ENCODE peak calls at places on chromosomes 13 and 19, in six cellular contexts. A is suprapubic skin, Z is hippocampal formation, S is iris pigment epithelial cell, Y is Daoy, O is NCI-H1436 treated with DMSO at 0.1 percent for 48 hours. Q is an unnamed sample.

GRCh38 chr19:31296741-31297390 is 52.4 kb downstream of the TSHZ3 start:
- DNase-seq in A (no peak), Z (no peak), S (no peak), Y (no peak), O (no peak), Q (no peak)

GRCh38 chr13:99658266-99658991 is 157.2 kb downstream of the TM9SF2 start:
- DNase-seq in A (peak; percentile 83), Z (peak; percentile 54), S (peak; percentile 54), Y (peak; percentile 46), O (no peak), Q (peak; percentile 63)

GRCh38 chr19:50497030-50497420 is 14.0 kb downstream of the JOSD2 start:
- DNase-seq in A (no peak), Z (no peak), S (no peak), Y (no peak), O (no peak), Q (no peak)

GRCh38 chr19:31307270-31307669 is 42.0 kb downstream of the TSHZ3 start:
- DNase-seq in A (peak; percentile 55), Z (no peak), S (no peak), Y (no peak), O (no peak), Q (no peak)

GRCh38 chr13:19155321-19155861 is 26.2 kb downstream of the TUBA3C start:
- DNase-seq in A (no peak), Z (no peak), S (no peak), Y (no peak), O (no peak), Q (no peak)

GRCh38 chr19:6278740-6279619 is 795 bp downstream of the MLLT1 start:
- DNase-seq in A (no peak), Z (no peak), S (no peak), Y (no peak), O (no peak), Q (peak; percentile 18)

GRCh38 chr13:33100876-33101275 is 84.7 kb downstream of the KL start:
- DNase-seq in A (no peak), Z (no peak), S (peak; percentile 12), Y (no peak), O (no peak), Q (no peak)

GRCh38 chr13:84479656-84480055 is 597.4 kb upstream of the SLITRK1 start:
- DNase-seq in A (no peak), Z (no peak), S (peak; percentile 40), Y (no peak), O (no peak), Q (no peak)

GRCh38 chr13:27788271-27788670 is 4.0 kb upstream of the GSX1 start:
- DNase-seq in A (no peak), Z (no peak), S (no peak), Y (no peak), O (no peak), Q (no peak)

GRCh38 chr19:39908803-39909202 is 25.6 kb downstream of the FCGBP start:
- DNase-seq in A (no peak), Z (no peak), S (no peak), Y (no peak), O (no peak), Q (no peak)

GRCh38 chr19:55600336-55601028 is 394 bp downstream of the ZNF524 start:
- DNase-seq in A (no peak), Z (peak; percentile 78), S (no peak), Y (no peak), O (peak; percentile 27), Q (no peak)

GRCh38 chr13:31896427-31896826 is 135.1 kb upstream of the FRY start:
- DNase-seq in A (no peak), Z (no peak), S (peak; percentile 77), Y (peak; percentile 46), O (no peak), Q (no peak)

GRCh38 chr13:93248627-93249047 is 22.0 kb downstream of the GPC6 start:
- DNase-seq in A (no peak), Z (no peak), S (peak; percentile 63), Y (peak; percentile 84), O (no peak), Q (no peak)

GRCh38 chr19:52219611-52220010 is 29.8 kb downstream of the PPP2R1A start:
- DNase-seq in A (peak; percentile 47), Z (no peak), S (no peak), Y (no peak), O (no peak), Q (no peak)

GRCh38 chr13:62837895-62838294 is 1422.2 kb upstream of the PCDH20 start:
- DNase-seq in A (no peak), Z (no peak), S (peak; percentile 31), Y (no peak), O (no peak), Q (no peak)

GRCh38 chr19:42006569-42006968 is 12.5 kb upstream of the ATP1A3 start:
- DNase-seq in A (no peak), Z (no peak), S (no peak), Y (no peak), O (no peak), Q (no peak)

GRCh38 chr13:39956036-39956435 is 300.6 kb downstream of the COG6 start:
- DNase-seq in A (no peak), Z (no peak), S (peak; percentile 18), Y (peak; percentile 8), O (no peak), Q (no peak)

GRCh38 chr13:27789495-27790303 is 2.6 kb upstream of the GSX1 start:
- DNase-seq in A (no peak), Z (no peak), S (no peak), Y (no peak), O (no peak), Q (no peak)

GRCh38 chr13:43572601-43573360 is 214.0 kb downstream of the ENOX1 start:
- DNase-seq in A (no peak), Z (no peak), S (peak; percentile 35), Y (peak; percentile 36), O (no peak), Q (no peak)

Q was measured in CD4-positive, alpha-beta memory T cell.